ENCODE peak calls at places on chromosomes 13 and 19, in four cellular contexts. One of them, this sample, is unnamed.

GRCh38 chr19:12720851-12721655 is 2.7 kb downstream of the TNPO2 start:
- DNase-seq in ACHN: no peak
- DNase-seq in stimulated activated CD4-positive, alpha-beta T cell treated with anti-CD3 and anti-CD28 coated beads, Interleukin-15, amount 100 ng/mL, for 1 hour: no peak
- DNase-seq in ascending aorta: no peak
- DNase-seq in this sample: no peak

GRCh38 chr13:110897024-110897423 is 17.8 kb downstream of the ANKRD10 start:
- DNase-seq in ACHN: no peak
- DNase-seq in stimulated activated CD4-positive, alpha-beta T cell treated with anti-CD3 and anti-CD28 coated beads, Interleukin-15, amount 100 ng/mL, for 1 hour: no peak
- DNase-seq in ascending aorta: no peak
- DNase-seq in this sample: no peak

GRCh38 chr13:109647046-109647445 is 139.3 kb downstream of the IRS2 start:
- DNase-seq in ACHN: no peak
- DNase-seq in stimulated activated CD4-positive, alpha-beta T cell treated with anti-CD3 and anti-CD28 coated beads, Interleukin-15, amount 100 ng/mL, for 1 hour: no peak
- DNase-seq in ascending aorta: no peak
- DNase-seq in this sample: no peak

GRCh38 chr19:47179643-47180310 is 49.1 kb downstream of the SAE1 start:
- DNase-seq in ACHN: no peak
- DNase-seq in stimulated activated CD4-positive, alpha-beta T cell treated with anti-CD3 and anti-CD28 coated beads, Interleukin-15, amount 100 ng/mL, for 1 hour: no peak
- DNase-seq in ascending aorta: no peak
- DNase-seq in this sample: no peak

GRCh38 chr13:113660066-113660465 is 2.1 kb upstream of the ATP4B start:
- DNase-seq in ACHN: no peak
- DNase-seq in stimulated activated CD4-positive, alpha-beta T cell treated with anti-CD3 and anti-CD28 coated beads, Interleukin-15, amount 100 ng/mL, for 1 hour: no peak
- DNase-seq in ascending aorta: no peak
- DNase-seq in this sample: no peak

GRCh38 chr19:49800771-49801170 is 12.3 kb downstream of the FUZ start:
- DNase-seq in ACHN: no peak
- DNase-seq in stimulated activated CD4-positive, alpha-beta T cell treated with anti-CD3 and anti-CD28 coated beads, Interleukin-15, amount 100 ng/mL, for 1 hour: no peak
- DNase-seq in ascending aorta: no peak
- DNase-seq in this sample: no peak

GRCh38 chr19:39038098-39038497 is 5.7 kb upstream of the FBXO27 start:
- DNase-seq in ACHN: peak
- DNase-seq in stimulated activated CD4-positive, alpha-beta T cell treated with anti-CD3 and anti-CD28 coated beads, Interleukin-15, amount 100 ng/mL, for 1 hour: no peak
- DNase-seq in ascending aorta: no peak
- DNase-seq in this sample: no peak

GRCh38 chr13:71606818-71607217 is 260.2 kb downstream of the DACH1 start:
- DNase-seq in ACHN: no peak
- DNase-seq in stimulated activated CD4-positive, alpha-beta T cell treated with anti-CD3 and anti-CD28 coated beads, Interleukin-15, amount 100 ng/mL, for 1 hour: no peak
- DNase-seq in ascending aorta: no peak
- DNase-seq in this sample: no peak

GRCh38 chr19:14563989-14564650 is 7.7 kb downstream of the NDUFB7 start:
- DNase-seq in ACHN: peak
- DNase-seq in stimulated activated CD4-positive, alpha-beta T cell treated with anti-CD3 and anti-CD28 coated beads, Interleukin-15, amount 100 ng/mL, for 1 hour: no peak
- DNase-seq in ascending aorta: no peak
- DNase-seq in this sample: no peak

GRCh38 chr19:38932425-38933179 is 1.9 kb downstream of the MRPS12 start:
- DNase-seq in ACHN: peak
- DNase-seq in stimulated activated CD4-positive, alpha-beta T cell treated with anti-CD3 and anti-CD28 coated beads, Interleukin-15, amount 100 ng/mL, for 1 hour: no peak
- DNase-seq in ascending aorta: no peak
- DNase-seq in this sample: no peak

GRCh38 chr13:103730407-103730806 is 664.2 kb upstream of the SLC10A2 start:
- DNase-seq in ACHN: no peak
- DNase-seq in stimulated activated CD4-positive, alpha-beta T cell treated with anti-CD3 and anti-CD28 coated beads, Interleukin-15, amount 100 ng/mL, for 1 hour: no peak
- DNase-seq in ascending aorta: no peak
- DNase-seq in this sample: no peak

GRCh38 chr13:69856331-69856730 is 251.3 kb upstream of the ATXN8OS start:
- DNase-seq in ACHN: peak
- DNase-seq in stimulated activated CD4-positive, alpha-beta T cell treated with anti-CD3 and anti-CD28 coated beads, Interleukin-15, amount 100 ng/mL, for 1 hour: no peak
- DNase-seq in ascending aorta: no peak
- DNase-seq in this sample: no peak

GRCh38 chr13:49214917-49215376 is 5.2 kb upstream of the MLNR start:
- DNase-seq in ACHN: no peak
- DNase-seq in stimulated activated CD4-positive, alpha-beta T cell treated with anti-CD3 and anti-CD28 coated beads, Interleukin-15, amount 100 ng/mL, for 1 hour: no peak
- DNase-seq in ascending aorta: no peak
- DNase-seq in this sample: peak

GRCh38 chr13:50162001-50162400 is 146.8 kb downstream of the KCNRG start:
- DNase-seq in ACHN: no peak
- DNase-seq in stimulated activated CD4-positive, alpha-beta T cell treated with anti-CD3 and anti-CD28 coated beads, Interleukin-15, amount 100 ng/mL, for 1 hour: no peak
- DNase-seq in ascending aorta: no peak
- DNase-seq in this sample: no peak

GRCh38 chr13:29911781-29912478 is 61.5 kb upstream of the UBL3 start:
- DNase-seq in ACHN: no peak
- DNase-seq in stimulated activated CD4-positive, alpha-beta T cell treated with anti-CD3 and anti-CD28 coated beads, Interleukin-15, amount 100 ng/mL, for 1 hour: no peak
- DNase-seq in ascending aorta: no peak
- DNase-seq in this sample: no peak

GRCh38 chr13:29479716-29480492 is 115.6 kb downstream of the SLC7A1 start:
- DNase-seq in ACHN: no peak
- DNase-seq in stimulated activated CD4-positive, alpha-beta T cell treated with anti-CD3 and anti-CD28 coated beads, Interleukin-15, amount 100 ng/mL, for 1 hour: no peak
- DNase-seq in ascending aorta: no peak
- DNase-seq in this sample: no peak

GRCh38 chr13:23867027-23867491 is 22.1 kb downstream of the MIPEP start:
- DNase-seq in ACHN: no peak
- DNase-seq in stimulated activated CD4-positive, alpha-beta T cell treated with anti-CD3 and anti-CD28 coated beads, Interleukin-15, amount 100 ng/mL, for 1 hour: no peak
- DNase-seq in ascending aorta: no peak
- DNase-seq in this sample: no peak

GRCh38 chr19:41541990-41542584 is 33.9 kb upstream of the CEACAM21 start:
- DNase-seq in ACHN: peak
- DNase-seq in stimulated activated CD4-positive, alpha-beta T cell treated with anti-CD3 and anti-CD28 coated beads, Interleukin-15, amount 100 ng/mL, for 1 hour: peak
- DNase-seq in ascending aorta: no peak
- DNase-seq in this sample: peak

GRCh38 chr13:109182777-109183465 is 553.5 kb downstream of the MYO16 start:
- DNase-seq in ACHN: no peak
- DNase-seq in stimulated activated CD4-positive, alpha-beta T cell treated with anti-CD3 and anti-CD28 coated beads, Interleukin-15, amount 100 ng/mL, for 1 hour: no peak
- DNase-seq in ascending aorta: no peak
- DNase-seq in this sample: no peak

GRCh38 chr19:22532388-22533310 is 101.5 kb upstream of the ZNF492 start:
- DNase-seq in ACHN: no peak
- DNase-seq in stimulated activated CD4-positive, alpha-beta T cell treated with anti-CD3 and anti-CD28 coated beads, Interleukin-15, amount 100 ng/mL, for 1 hour: no peak
- DNase-seq in ascending aorta: peak
- DNase-seq in this sample: no peak

GRCh38 chr19:15283141-15283885 is 49.0 kb downstream of the BRD4 start:
- DNase-seq in ACHN: no peak
- DNase-seq in stimulated activated CD4-positive, alpha-beta T cell treated with anti-CD3 and anti-CD28 coated beads, Interleukin-15, amount 100 ng/mL, for 1 hour: no peak
- DNase-seq in ascending aorta: peak
- DNase-seq in this sample: no peak

GRCh38 chr13:58528351-58528750 is 896.8 kb downstream of the PCDH17 start:
- DNase-seq in ACHN: no peak
- DNase-seq in stimulated activated CD4-positive, alpha-beta T cell treated with anti-CD3 and anti-CD28 coated beads, Interleukin-15, amount 100 ng/mL, for 1 hour: no peak
- DNase-seq in ascending aorta: no peak
- DNase-seq in this sample: no peak

GRCh38 chr13:99484405-99484981 is 16.8 kb upstream of the TM9SF2 start:
- DNase-seq in ACHN: no peak
- DNase-seq in stimulated activated CD4-positive, alpha-beta T cell treated with anti-CD3 and anti-CD28 coated beads, Interleukin-15, amount 100 ng/mL, for 1 hour: no peak
- DNase-seq in ascending aorta: no peak
- DNase-seq in this sample: no peak

GRCh38 chr19:496333-496634 is at the start of gene MADCAM1:
- DNase-seq in ACHN: no peak
- DNase-seq in stimulated activated CD4-positive, alpha-beta T cell treated with anti-CD3 and anti-CD28 coated beads, Interleukin-15, amount 100 ng/mL, for 1 hour: no peak
- DNase-seq in ascending aorta: no peak
- DNase-seq in this sample: no peak

GRCh38 chr13:34587586-34587985 is 354.5 kb upstream of the NBEA start:
- DNase-seq in ACHN: no peak
- DNase-seq in stimulated activated CD4-positive, alpha-beta T cell treated with anti-CD3 and anti-CD28 coated beads, Interleukin-15, amount 100 ng/mL, for 1 hour: no peak
- DNase-seq in ascending aorta: no peak
- DNase-seq in this sample: no peak

GRCh38 chr13:57673197-57673596 is 41.7 kb downstream of the PCDH17 start:
- DNase-seq in ACHN: no peak
- DNase-seq in stimulated activated CD4-positive, alpha-beta T cell treated with anti-CD3 and anti-CD28 coated beads, Interleukin-15, amount 100 ng/mL, for 1 hour: no peak
- DNase-seq in ascending aorta: no peak
- DNase-seq in this sample: no peak

GRCh38 chr19:45645631-45646344 is 6.6 kb upstream of the EML2 start:
- DNase-seq in ACHN: peak
- DNase-seq in stimulated activated CD4-positive, alpha-beta T cell treated with anti-CD3 and anti-CD28 coated beads, Interleukin-15, amount 100 ng/mL, for 1 hour: peak
- DNase-seq in ascending aorta: peak
- DNase-seq in this sample: peak

GRCh38 chr19:883661-884211 is 9.3 kb downstream of the MED16 start:
- DNase-seq in ACHN: no peak
- DNase-seq in stimulated activated CD4-positive, alpha-beta T cell treated with anti-CD3 and anti-CD28 coated beads, Interleukin-15, amount 100 ng/mL, for 1 hour: no peak
- DNase-seq in ascending aorta: no peak
- DNase-seq in this sample: no peak

GRCh38 chr19:34067861-34068271 is 104.4 kb upstream of the LSM14A start:
- DNase-seq in ACHN: peak
- DNase-seq in stimulated activated CD4-positive, alpha-beta T cell treated with anti-CD3 and anti-CD28 coated beads, Interleukin-15, amount 100 ng/mL, for 1 hour: no peak
- DNase-seq in ascending aorta: no peak
- DNase-seq in this sample: no peak